ENCODE peak calls at places on chromosomes 1 and 21, in ten cellular contexts. X, T, W, N, L, O, A, P, D and B are unnamed samples.

GRCh38 chr1:209029737-209030136 is 553.8 kb upstream of the CAMK1G start:
- DNase-seq in N (no peak), W (no peak), P (no peak), T (no peak), A (no peak), D (peak), O (peak), L (no peak), X (no peak), B (no peak)

GRCh38 chr1:59107516-59107915 is 189.4 kb upstream of the FGGY start:
- DNase-seq in O (no peak), W (no peak), X (peak), N (no peak), P (no peak), T (no peak), D (no peak), A (no peak), L (no peak), B (peak)

GRCh38 chr1:113456967-113457366 is 66.7 kb downstream of the MAGI3 start:
- DNase-seq in D (no peak), A (peak), L (peak), T (no peak), P (no peak), O (peak), W (no peak), X (no peak), N (peak), B (peak)

GRCh38 chr1:28775121-28775942 is 36.6 kb upstream of the OPRD1 start:
- DNase-seq in P (peak), O (peak), T (peak), W (no peak), N (peak), X (peak), D (peak), A (no peak), L (no peak), B (peak)

GRCh38 chr1:41811978-41812852 is 106.5 kb downstream of the HIVEP3 start:
- DNase-seq in P (peak), T (no peak), N (peak), D (peak), W (peak), O (peak), X (peak), L (peak), A (peak), B (peak)

GRCh38 chr1:94646786-94647555 is 105.4 kb upstream of the F3 start:
- DNase-seq in N (peak), W (no peak), T (no peak), L (no peak), P (no peak), A (no peak), D (no peak), O (no peak), X (no peak), B (peak)

GRCh38 chr1:228514421-228514820 is 27.2 kb downstream of the RNF187 start:
- DNase-seq in X (no peak), P (no peak), N (no peak), W (no peak), A (no peak), L (no peak), T (no peak), O (no peak), D (no peak), B (peak)

GRCh38 chr1:241747992-241748391 is 95.9 kb downstream of the WDR64 start:
- DNase-seq in X (no peak), L (no peak), T (no peak), D (peak), O (no peak), A (no peak), W (no peak), N (no peak), P (no peak), B (no peak)

GRCh38 chr1:53619811-53620619 is 118.9 kb downstream of the GLIS1 start:
- DNase-seq in L (no peak), T (peak), X (no peak), P (no peak), W (no peak), A (no peak), D (no peak), N (peak), O (no peak), B (no peak)

GRCh38 chr1:186848509-186849130 is 19.9 kb downstream of the PLA2G4A start:
- DNase-seq in O (no peak), T (no peak), N (no peak), P (no peak), W (no peak), L (peak), X (no peak), A (no peak), D (no peak), B (peak)

GRCh38 chr1:81760487-81761097 is 40.1 kb upstream of the ADGRL2 start:
- DNase-seq in W (no peak), P (no peak), X (no peak), L (no peak), A (no peak), O (peak), D (peak), T (no peak), N (peak), B (peak)

GRCh38 chr1:44505210-44505993 is 100.3 kb downstream of the RNF220 start:
- DNase-seq in N (peak), W (no peak), P (no peak), D (no peak), A (no peak), L (no peak), O (no peak), T (no peak), X (no peak), B (no peak)

GRCh38 chr1:200468264-200469001 is 58.6 kb upstream of the ZNF281 start:
- DNase-seq in P (no peak), A (no peak), L (no peak), X (no peak), N (peak), T (no peak), W (no peak), D (no peak), O (no peak), B (peak)

GRCh38 chr1:112388436-112388835 is 7.6 kb upstream of the CTTNBP2NL start:
- DNase-seq in W (no peak), N (peak), P (no peak), X (no peak), L (no peak), O (peak), A (no peak), T (no peak), D (peak), B (no peak)

DNA sequence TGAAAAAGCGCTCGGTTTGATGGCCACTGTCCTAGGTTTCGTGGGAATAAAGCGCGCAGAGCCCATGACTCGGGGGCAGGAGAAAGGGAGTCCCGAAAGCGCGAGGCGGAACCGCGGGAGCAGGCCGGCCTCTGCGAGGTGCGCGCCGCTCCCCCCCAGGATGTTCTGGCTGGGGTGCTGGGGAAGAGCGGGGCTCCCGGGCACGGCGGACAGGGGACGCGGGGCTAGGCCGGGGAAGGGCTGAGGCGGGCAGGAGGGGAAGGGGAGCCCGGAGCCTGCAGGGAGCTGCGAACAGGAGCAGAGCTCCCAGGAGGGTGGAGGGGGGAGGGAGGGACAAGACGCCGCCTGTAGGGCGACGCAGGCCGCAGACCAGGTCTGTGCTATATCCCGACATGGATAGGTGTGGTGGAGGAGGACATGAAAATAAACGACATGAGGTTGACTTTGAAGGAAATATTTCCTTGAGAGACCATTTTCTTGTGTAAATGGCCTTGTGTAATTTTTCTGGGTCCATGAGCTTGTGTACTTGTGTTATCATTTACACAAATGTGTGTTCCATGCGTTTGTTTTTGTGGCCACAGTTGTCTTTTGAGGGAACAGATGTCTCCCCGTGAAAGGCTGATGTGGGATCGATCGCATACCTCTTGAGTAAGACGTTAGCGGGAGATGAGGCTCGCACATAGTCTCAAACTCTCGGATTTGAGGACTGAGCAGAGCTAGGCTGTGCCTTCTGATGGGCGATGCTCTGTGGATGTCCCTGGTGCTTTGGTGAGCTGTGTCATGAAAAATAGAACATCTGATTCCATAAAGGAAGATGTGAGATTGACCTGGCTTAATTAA is 1.3 kb downstream of the PCNT start:
- DNase-seq in A (no peak), W (peak), T (peak), N (peak), X (no peak), P (peak), D (peak), L (peak), O (peak), B (peak)
- TF ChIP-seq CTCF in A (peak), W (peak), T (no peak), N (peak), X (no peak), P (no peak), D (peak), L (peak), O (peak), B (peak)

GRCh38 chr1:172559811-172560210 is 26.9 kb downstream of the SUCO start:
- DNase-seq in L (no peak), T (no peak), A (no peak), N (no peak), O (no peak), P (no peak), X (no peak), W (no peak), D (no peak), B (no peak)

GRCh38 chr1:172566196-172566997 is 33.4 kb downstream of the SUCO start:
- DNase-seq in W (no peak), N (peak), P (no peak), X (no peak), L (no peak), D (peak), A (no peak), T (no peak), O (no peak), B (no peak)

GRCh38 chr1:172557270-172557669 is 24.3 kb downstream of the SUCO start:
- DNase-seq in X (no peak), D (no peak), P (no peak), W (no peak), L (no peak), T (no peak), N (no peak), O (no peak), A (no peak), B (no peak)

GRCh38 chr1:172556461-172556860 is 23.5 kb downstream of the SUCO start:
- DNase-seq in D (no peak), L (no peak), X (no peak), O (no peak), P (no peak), W (no peak), T (no peak), A (no peak), N (no peak), B (no peak)

DNA sequence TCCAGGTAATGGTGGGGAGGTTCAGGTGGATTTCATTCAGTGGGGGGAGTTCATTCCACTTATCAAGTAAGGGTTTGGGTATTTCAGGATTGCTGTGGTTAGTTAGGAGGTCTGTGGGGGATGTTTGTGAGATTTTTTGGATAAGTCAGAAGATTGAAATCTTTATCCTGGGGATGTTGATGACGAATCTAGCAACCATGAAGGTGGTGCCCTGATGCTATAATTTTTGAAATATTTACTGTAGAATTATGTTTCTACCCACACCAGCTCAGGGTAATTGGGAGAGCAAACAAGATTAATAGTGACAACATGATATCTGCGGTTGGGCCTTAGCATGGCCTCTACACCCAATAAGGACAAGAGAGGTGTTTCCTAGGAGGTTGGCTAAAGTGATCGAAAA is 28.3 kb downstream of the SUCO start:
- DNase-seq in T (no peak), N (no peak), X (no peak), W (no peak), O (no peak), A (no peak), D (no peak), L (no peak), P (no peak), B (no peak)
- TF ChIP-seq CTCF in T (no peak), N (no peak), X (no peak), W (no peak), O (no peak), A (no peak), D (no peak), L (no peak), P (no peak), B (no peak)

GRCh38 chr1:220255204-220255603 is 17.0 kb downstream of the RAB3GAP2 start:
- DNase-seq in L (no peak), W (no peak), D (no peak), O (no peak), X (no peak), A (no peak), T (no peak), N (no peak), P (no peak), B (no peak)

GRCh38 chr1:220243947-220244346 is 28.3 kb downstream of the RAB3GAP2 start:
- DNase-seq in T (no peak), A (no peak), O (no peak), D (no peak), X (no peak), W (no peak), N (no peak), P (no peak), L (no peak), B (no peak)

GRCh38 chr1:220251272-220251671 is 21.0 kb downstream of the RAB3GAP2 start:
- DNase-seq in A (no peak), N (no peak), P (no peak), W (no peak), T (no peak), L (no peak), D (no peak), O (no peak), X (no peak), B (no peak)

GRCh38 chr1:220249522-220249921 is 22.7 kb downstream of the RAB3GAP2 start:
- DNase-seq in L (no peak), T (no peak), D (no peak), O (no peak), P (no peak), A (no peak), N (no peak), W (no peak), X (no peak), B (no peak)
- TF ChIP-seq CTCF in L (no peak), T (no peak), D (no peak), O (no peak), P (no peak), A (no peak), N (no peak), W (no peak), X (no peak), B (no peak)

GRCh38 chr1:5620997-5621396 is 371.2 kb downstream of the NPHP4 start:
- DNase-seq in O (no peak), A (no peak), P (peak), X (no peak), W (peak), L (peak), D (no peak), T (no peak), N (no peak), B (no peak)
- TF ChIP-seq CTCF in O (no peak), A (no peak), P (peak), X (peak), W (peak), L (peak), D (no peak), T (no peak), N (no peak), B (peak)

GRCh38 chr1:70966018-70966638 is 81.5 kb downstream of the PTGER3 start:
- DNase-seq in W (no peak), D (peak), T (no peak), L (no peak), X (no peak), O (peak), A (no peak), P (no peak), N (peak), B (peak)
- TF ChIP-seq CTCF in W (peak), D (peak), T (peak), L (no peak), X (no peak), O (peak), A (no peak), P (peak), N (peak), B (no peak)

DNA sequence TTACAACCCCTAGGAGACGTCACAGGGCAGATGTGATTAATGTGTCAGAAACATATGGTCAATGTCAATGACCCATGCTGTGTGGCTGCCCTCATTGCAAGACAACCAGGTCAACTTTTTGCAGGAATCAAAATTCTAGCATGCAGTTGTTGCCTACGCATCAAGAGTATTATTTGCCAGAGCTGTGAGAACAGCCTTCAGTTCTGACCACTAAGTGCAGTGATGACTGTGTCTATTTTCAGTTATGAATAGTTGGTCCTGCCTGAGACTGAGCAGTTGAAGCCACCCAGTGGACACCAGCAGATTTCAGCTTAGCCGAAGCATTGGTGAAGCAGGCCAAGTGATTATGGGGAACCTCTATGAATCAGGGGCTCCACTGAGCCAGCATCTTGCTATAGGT is 47.3 kb downstream of the LYPLAL1 start:
- DNase-seq in P (no peak), T (no peak), N (no peak), O (no peak), A (no peak), X (no peak), D (no peak), W (no peak), L (no peak), B (no peak)
- TF ChIP-seq CTCF in P (no peak), T (no peak), N (no peak), O (no peak), A (no peak), X (no peak), D (no peak), W (no peak), L (no peak), B (no peak)

DNA sequence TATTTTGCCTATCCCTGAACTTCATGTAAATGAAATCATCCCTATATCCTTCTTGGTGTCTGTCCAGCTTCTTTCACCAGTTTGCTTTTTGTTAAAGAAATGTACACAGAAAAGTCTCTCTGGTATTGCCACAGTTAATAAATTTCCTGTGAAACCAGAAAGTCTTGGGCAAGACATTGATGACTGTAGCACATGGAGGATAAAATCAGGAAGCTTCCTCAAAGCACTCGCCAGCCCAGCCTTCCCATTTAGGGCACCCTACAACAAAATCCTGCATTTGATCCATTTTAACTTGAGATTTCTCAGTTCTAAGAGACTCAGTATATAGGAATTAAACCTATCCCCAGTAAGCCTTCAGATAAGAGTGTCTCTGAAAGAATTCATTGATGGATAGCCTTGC is 153.3 kb downstream of the GRIK1 start:
- DNase-seq in W (no peak), N (no peak), L (no peak), O (no peak), A (no peak), P (no peak), T (no peak), D (no peak), X (no peak), B (no peak)
- TF ChIP-seq CTCF in W (no peak), N (no peak), L (no peak), O (no peak), A (no peak), P (no peak), T (no peak), D (no peak), X (no peak), B (no peak)

GRCh38 chr1:102186541-102186940 is 189.8 kb upstream of the OLFM3 start:
- DNase-seq in T (no peak), L (no peak), O (no peak), W (no peak), A (no peak), N (no peak), X (no peak), D (no peak), P (no peak), B (no peak)

GRCh38 chr1:102190429-102190828 is 193.7 kb upstream of the OLFM3 start:
- DNase-seq in T (no peak), N (no peak), O (no peak), A (no peak), W (no peak), L (no peak), D (no peak), P (no peak), X (no peak), B (no peak)

DNA sequence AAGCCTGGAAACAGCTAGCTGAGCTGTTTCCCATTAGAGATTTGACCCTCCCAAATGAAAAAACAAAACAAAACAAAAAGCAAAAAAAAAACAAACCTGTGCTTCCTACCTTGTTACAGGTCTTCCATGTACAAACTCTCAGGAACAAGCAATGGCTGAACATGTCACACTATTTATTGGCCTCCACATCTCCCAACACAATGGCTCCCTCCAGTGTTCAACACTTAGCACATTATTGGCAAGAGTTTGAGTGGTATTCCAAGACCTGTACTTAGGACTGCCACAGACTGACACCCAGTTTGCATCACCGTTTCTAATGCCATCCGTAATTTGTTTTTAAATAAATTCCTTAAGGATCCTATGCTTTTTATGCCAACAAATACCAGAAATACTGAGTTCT is 195.0 kb upstream of the OLFM3 start:
- DNase-seq in O (peak), N (peak), X (no peak), P (no peak), T (no peak), A (no peak), L (no peak), D (peak), W (peak), B (peak)
- TF ChIP-seq CTCF in O (peak), N (no peak), X (no peak), P (peak), T (no peak), A (no peak), L (no peak), D (peak), W (peak), B (peak)

GRCh38 chr1:232201024-232201423 is 428.9 kb downstream of the SIPA1L2 start:
- DNase-seq in L (no peak), D (no peak), O (no peak), A (no peak), P (no peak), T (no peak), W (no peak), X (no peak), N (no peak), B (no peak)
- TF ChIP-seq CTCF in L (no peak), D (no peak), O (no peak), A (no peak), P (no peak), T (no peak), W (no peak), X (no peak), N (no peak), B (no peak)